ENCODE peak calls at places on chromosomes 1 and 21, in eight cellular contexts. One of them, this sample, is unnamed.

GRCh38 chr21:42692688-42693087 is 39.3 kb downstream of the PDE9A start:
- DNase-seq in PC-9: no peak
- DNase-seq in neuronal stem cell: no peak
- DNase-seq in mesendoderm: no peak
- DNase-seq in uterus: no peak
- DNase-seq in heart right ventricle: no peak
- DNase-seq in mesenchymal stem cell: no peak
- DNase-seq in stomach: no peak
- DNase-seq in this sample: no peak

GRCh38 chr1:11628767-11629166 is 25.5 kb downstream of the FBXO2 start:
- DNase-seq in uterus: no peak
- DNase-seq in heart right ventricle: no peak
- DNase-seq in neuronal stem cell: no peak
- DNase-seq in PC-9: no peak
- DNase-seq in mesenchymal stem cell: no peak
- DNase-seq in stomach: no peak
- DNase-seq in mesendoderm: no peak
- DNase-seq in this sample: no peak

GRCh38 chr1:54230507-54231339 is 30.8 kb downstream of the MRPL37 start:
- DNase-seq in mesenchymal stem cell: no peak
- DNase-seq in heart right ventricle: no peak
- DNase-seq in mesendoderm: no peak
- DNase-seq in stomach: no peak
- DNase-seq in neuronal stem cell: no peak
- DNase-seq in PC-9: no peak
- DNase-seq in uterus: no peak
- DNase-seq in this sample: no peak

GRCh38 chr1:185159966-185160365 is 3.0 kb downstream of the SWT1 start:
- DNase-seq in stomach: no peak
- DNase-seq in heart right ventricle: no peak
- DNase-seq in neuronal stem cell: no peak
- DNase-seq in PC-9: no peak
- DNase-seq in uterus: no peak
- DNase-seq in mesenchymal stem cell: no peak
- DNase-seq in mesendoderm: no peak
- DNase-seq in this sample: no peak

GRCh38 chr1:150981805-150982712 is at the start of gene ANXA9:
- DNase-seq in stomach: peak; percentile 61
- DNase-seq in neuronal stem cell: no peak
- DNase-seq in mesenchymal stem cell: peak; percentile 30
- DNase-seq in mesendoderm: no peak
- DNase-seq in PC-9: peak; percentile 73
- DNase-seq in heart right ventricle: no peak
- DNase-seq in uterus: peak; percentile 74
- DNase-seq in this sample: peak; percentile 69

GRCh38 chr1:230077436-230078221 is 10.6 kb downstream of the GALNT2 start:
- DNase-seq in uterus: no peak
- DNase-seq in stomach: no peak
- DNase-seq in mesenchymal stem cell: no peak
- DNase-seq in neuronal stem cell: no peak
- DNase-seq in PC-9: no peak
- DNase-seq in heart right ventricle: no peak
- DNase-seq in mesendoderm: peak; percentile 49
- DNase-seq in this sample: peak; percentile 35

GRCh38 chr1:115838426-115838804 is 2.5 kb downstream of the NHLH2 start:
- DNase-seq in stomach: no peak
- DNase-seq in PC-9: no peak
- DNase-seq in uterus: no peak
- DNase-seq in mesendoderm: peak; percentile 60
- DNase-seq in neuronal stem cell: no peak
- DNase-seq in heart right ventricle: no peak
- DNase-seq in mesenchymal stem cell: no peak
- DNase-seq in this sample: peak; percentile 79

GRCh38 chr21:41847066-41847804 is 31.9 kb downstream of the PRDM15 start:
- DNase-seq in stomach: no peak
- DNase-seq in heart right ventricle: no peak
- DNase-seq in neuronal stem cell: no peak
- DNase-seq in mesendoderm: peak; percentile 39
- DNase-seq in uterus: no peak
- DNase-seq in mesenchymal stem cell: no peak
- DNase-seq in PC-9: no peak
- DNase-seq in this sample: peak; percentile 74

GRCh38 chr1:40317394-40318074 is 448 bp upstream of the COL9A2 start:
- DNase-seq in mesenchymal stem cell: no peak
- DNase-seq in uterus: no peak
- DNase-seq in neuronal stem cell: no peak
- DNase-seq in heart right ventricle: no peak
- DNase-seq in mesendoderm: peak; percentile 76
- DNase-seq in PC-9: no peak
- DNase-seq in stomach: no peak
- DNase-seq in this sample: peak; percentile 74

GRCh38 chr1:40316595-40317393 is at the start of gene COL9A2:
- DNase-seq in mesendoderm: peak; percentile 63
- DNase-seq in PC-9: no peak
- DNase-seq in neuronal stem cell: no peak
- DNase-seq in uterus: no peak
- DNase-seq in stomach: peak; percentile 54
- DNase-seq in heart right ventricle: peak; percentile 42
- DNase-seq in mesenchymal stem cell: peak; percentile 24
- DNase-seq in this sample: peak; percentile 82

GRCh38 chr1:40314721-40315238 is 2.3 kb downstream of the COL9A2 start:
- DNase-seq in neuronal stem cell: no peak
- DNase-seq in mesenchymal stem cell: no peak
- DNase-seq in mesendoderm: no peak
- DNase-seq in uterus: no peak
- DNase-seq in heart right ventricle: no peak
- DNase-seq in stomach: no peak
- DNase-seq in PC-9: no peak
- DNase-seq in this sample: no peak

GRCh38 chr1:40315239-40315794 is 1.8 kb downstream of the COL9A2 start:
- DNase-seq in PC-9: no peak
- DNase-seq in stomach: peak; percentile 83
- DNase-seq in mesendoderm: peak; percentile 95
- DNase-seq in mesenchymal stem cell: peak; percentile 83
- DNase-seq in uterus: peak; percentile 73
- DNase-seq in heart right ventricle: peak; percentile 78
- DNase-seq in neuronal stem cell: peak; percentile 86
- DNase-seq in this sample: peak; percentile 96

DNA sequence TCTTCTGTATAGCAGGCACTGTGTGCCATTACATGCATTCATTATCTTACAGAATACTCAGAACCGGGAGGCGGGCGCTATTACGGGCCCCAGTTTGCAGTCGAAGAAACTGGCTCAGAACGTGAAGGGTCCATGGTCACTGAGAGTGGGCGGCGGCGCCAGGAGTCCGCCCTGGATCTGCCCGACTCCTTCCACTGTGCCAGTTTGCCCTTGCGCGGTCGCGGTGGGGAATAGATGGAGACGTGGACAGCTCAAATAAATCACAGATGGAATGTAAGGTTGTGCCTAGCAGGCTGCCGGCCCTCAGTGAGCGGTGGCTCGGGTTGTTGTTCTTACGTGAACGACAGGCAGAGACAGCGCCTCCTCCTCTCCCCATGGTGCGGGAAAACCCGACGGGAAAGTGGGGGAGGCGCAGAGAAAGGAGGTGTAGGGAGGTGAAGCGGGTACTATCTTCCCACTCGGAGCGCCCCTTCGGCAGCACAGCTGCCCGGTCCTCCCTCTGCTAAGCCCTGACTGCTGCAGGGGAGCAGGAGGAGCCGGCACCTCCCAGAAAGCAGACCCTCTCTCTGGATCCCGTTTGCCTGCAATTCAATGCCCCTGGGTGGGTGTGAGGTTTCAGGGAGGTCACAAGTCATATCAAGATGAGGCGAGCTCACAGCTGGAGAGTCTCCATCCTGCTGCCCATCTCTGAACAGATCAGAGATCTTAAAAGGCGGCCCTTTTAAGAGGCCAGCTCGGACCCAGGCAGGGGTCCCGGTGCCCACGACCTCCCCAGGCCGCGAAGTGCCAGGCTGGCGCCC is 1.1 kb downstream of the COL9A2 start:
- DNase-seq in mesenchymal stem cell: peak; percentile 27
- DNase-seq in mesendoderm: peak; percentile 89
- DNase-seq in uterus: no peak
- DNase-seq in heart right ventricle: no peak
- DNase-seq in neuronal stem cell: peak; percentile 48
- DNase-seq in PC-9: no peak
- DNase-seq in stomach: no peak
- DNase-seq in this sample: peak; percentile 85
- H3K27ac ChIP-seq in mesenchymal stem cell: no peak overlapping the region
- H3K27ac ChIP-seq in mesendoderm: peak overlapping the region; percentile 6
- H3K27ac ChIP-seq in uterus: no peak overlapping the region
- H3K27ac ChIP-seq in heart right ventricle: no peak overlapping the region
- H3K27ac ChIP-seq in neuronal stem cell: no peak overlapping the region
- H3K27ac ChIP-seq in PC-9: no peak overlapping the region
- H3K27ac ChIP-seq in stomach: peak overlapping the region; percentile 2
- H3K27ac ChIP-seq in this sample: peak overlapping the region; percentile 78

GRCh38 chr1:82845371-82845770 is 1044.6 kb downstream of the ADGRL2 start:
- DNase-seq in mesendoderm: peak; percentile 19
- DNase-seq in mesenchymal stem cell: no peak
- DNase-seq in uterus: no peak
- DNase-seq in stomach: no peak
- DNase-seq in heart right ventricle: no peak
- DNase-seq in neuronal stem cell: no peak
- DNase-seq in PC-9: no peak
- DNase-seq in this sample: no peak

GRCh38 chr1:82848043-82848442 is 1047.3 kb downstream of the ADGRL2 start:
- DNase-seq in PC-9: no peak
- DNase-seq in stomach: no peak
- DNase-seq in neuronal stem cell: no peak
- DNase-seq in mesenchymal stem cell: no peak
- DNase-seq in mesendoderm: no peak
- DNase-seq in uterus: no peak
- DNase-seq in heart right ventricle: no peak
- DNase-seq in this sample: no peak
- H3K4me3 ChIP-seq in PC-9: no peak overlapping the region
- H3K4me3 ChIP-seq in stomach: no peak overlapping the region
- H3K4me3 ChIP-seq in neuronal stem cell: no peak overlapping the region
- H3K4me3 ChIP-seq in mesenchymal stem cell: no peak overlapping the region
- H3K4me3 ChIP-seq in mesendoderm: no peak overlapping the region
- H3K4me3 ChIP-seq in uterus: no peak overlapping the region
- H3K4me3 ChIP-seq in heart right ventricle: no peak overlapping the region
- H3K4me3 ChIP-seq in this sample: no peak overlapping the region

GRCh38 chr1:2571348-2571747 is 15.2 kb downstream of the TNFRSF14 start:
- DNase-seq in heart right ventricle: no peak
- DNase-seq in neuronal stem cell: no peak
- DNase-seq in mesendoderm: no peak
- DNase-seq in uterus: no peak
- DNase-seq in mesenchymal stem cell: no peak
- DNase-seq in stomach: no peak
- DNase-seq in PC-9: no peak
- DNase-seq in this sample: no peak
- H3K4me1 ChIP-seq in heart right ventricle: peaks cover 3% of the 10 kb centered on the region
- H3K4me1 ChIP-seq in neuronal stem cell: peaks cover under 1% of the 10 kb centered on the region
- H3K4me1 ChIP-seq in mesendoderm: no peaks in the 10 kb centered on the region
- H3K4me1 ChIP-seq in uterus: no peaks in the 10 kb centered on the region
- H3K4me1 ChIP-seq in mesenchymal stem cell: peaks cover 6% of the 10 kb centered on the region
- H3K4me1 ChIP-seq in stomach: peaks cover 15% of the 10 kb centered on the region
- H3K4me1 ChIP-seq in PC-9: no peaks in the 10 kb centered on the region
- H3K4me1 ChIP-seq in this sample: no peaks in the 10 kb centered on the region

DNA sequence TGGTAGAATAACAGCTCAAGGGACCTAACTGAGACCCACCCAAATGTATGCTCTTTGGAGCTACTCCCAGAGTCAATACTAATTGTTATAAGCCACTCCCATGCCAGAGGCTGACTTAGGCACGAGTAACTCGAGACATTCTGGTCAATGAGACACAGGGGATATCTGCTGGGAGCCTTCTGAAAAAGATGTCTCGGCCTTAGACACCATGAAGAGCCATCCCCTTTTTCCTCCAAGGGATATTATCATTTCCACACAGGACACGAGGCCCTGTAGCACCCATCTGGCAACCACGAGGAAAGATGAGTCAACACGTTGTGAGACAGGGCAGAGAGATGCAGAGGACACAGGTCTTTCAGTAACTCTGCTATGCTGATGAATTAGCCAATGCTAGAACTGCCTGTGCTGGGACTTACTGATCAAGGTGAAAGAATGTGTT is 30.7 kb downstream of the ITPKB start:
- DNase-seq in heart right ventricle: no peak
- DNase-seq in mesenchymal stem cell: peak; percentile 92
- DNase-seq in stomach: no peak
- DNase-seq in mesendoderm: no peak
- DNase-seq in uterus: peak; percentile 72
- DNase-seq in neuronal stem cell: no peak
- DNase-seq in PC-9: no peak
- DNase-seq in this sample: no peak
- H3K27ac ChIP-seq in heart right ventricle: peak overlapping the region; percentile 51
- H3K27ac ChIP-seq in mesenchymal stem cell: no peak overlapping the region
- H3K27ac ChIP-seq in stomach: peak overlapping the region; percentile 68
- H3K27ac ChIP-seq in mesendoderm: no peak overlapping the region
- H3K27ac ChIP-seq in uterus: peak overlapping the region; percentile 98
- H3K27ac ChIP-seq in neuronal stem cell: no peak overlapping the region
- H3K27ac ChIP-seq in PC-9: no peak overlapping the region
- H3K27ac ChIP-seq in this sample: peak overlapping the region; percentile 59